ENCODE peak calls at places on chromosomes 3 and 15, in four cellular contexts. B is EH, U is foreskin fibroblast, L is hippocampal formation. V is an unnamed sample.
A peak's percentile ranks its signal among the peaks of the same experiment; 100 is the strongest.

GRCh38 chr15:58453931-58454793 is 22.4 kb downstream of the LIPC start:
- DNase-seq in B (no peak), U (no peak), L (no peak), V (no peak)

GRCh38 chr15:74417670-74418069 is 16.1 kb downstream of the SEMA7A start:
- DNase-seq in B (no peak), U (no peak), L (no peak), V (no peak)

GRCh38 chr3:30632065-30632464 is 25.7 kb downstream of the TGFBR2 start:
- DNase-seq in B (peak; percentile 44), U (peak; percentile 47), L (no peak), V (no peak)

GRCh38 chr15:29569533-29570092 is 252.7 kb downstream of the TJP1 start:
- DNase-seq in B (no peak), U (no peak), L (no peak), V (no peak)

GRCh38 chr15:37086120-37086519 is 14.2 kb downstream of the MEIS2 start:
- DNase-seq in B (no peak), U (no peak), L (no peak), V (no peak)

GRCh38 chr3:53231532-53232511 is 24.0 kb downstream of the TKT start:
- DNase-seq in B (no peak), U (no peak), L (no peak), V (no peak)

GRCh38 chr3:195032106-195032759 is 238.7 kb downstream of the XXYLT1 start:
- DNase-seq in B (no peak), U (no peak), L (no peak), V (no peak)

GRCh38 chr15:61768131-61768530 is 292.1 kb downstream of the VPS13C start:
- DNase-seq in B (no peak), U (no peak), L (no peak), V (no peak)

GRCh38 chr15:87033056-87033455 is 953.4 kb downstream of the AGBL1 start:
- DNase-seq in B (peak; percentile 22), U (no peak), L (no peak), V (no peak)

GRCh38 chr15:71781965-71782265 is 28.4 kb upstream of the NR2E3 start:
- DNase-seq in B (no peak), U (no peak), L (no peak), V (no peak)